ENCODE peak calls at places on chromosomes 12 and 14, in seven cellular contexts. One of them, this sample, is unnamed.

GRCh38 chr12:26554332-26554731 is 278.7 kb downstream of the ITPR2 start:
- DNase-seq in NCI-H510A treated with DMSO at 0.1 percent for 48 hours: no peak
- DNase-seq in endodermal cell: no peak
- DNase-seq in NCI-H82: no peak
- DNase-seq in stimulated activated CD8-positive, alpha-beta memory T cell treated with anti-CD3 and anti-CD28 coated beads, Interleukin-15, amount 100 ng/mL, for 1 hour: no peak
- DNase-seq in A172: no peak
- DNase-seq in uterus: no peak
- DNase-seq in this sample: no peak

GRCh38 chr12:111304642-111305071 is 64.2 kb downstream of the PHETA1 start:
- DNase-seq in NCI-H510A treated with DMSO at 0.1 percent for 48 hours: no peak
- DNase-seq in endodermal cell: peak
- DNase-seq in NCI-H82: peak
- DNase-seq in stimulated activated CD8-positive, alpha-beta memory T cell treated with anti-CD3 and anti-CD28 coated beads, Interleukin-15, amount 100 ng/mL, for 1 hour: no peak
- DNase-seq in A172: peak
- DNase-seq in uterus: no peak
- DNase-seq in this sample: no peak

GRCh38 chr14:73789996-73790581 is 61.5 kb upstream of the PTGR2 start:
- DNase-seq in NCI-H510A treated with DMSO at 0.1 percent for 48 hours: no peak
- DNase-seq in endodermal cell: no peak
- DNase-seq in NCI-H82: no peak
- DNase-seq in stimulated activated CD8-positive, alpha-beta memory T cell treated with anti-CD3 and anti-CD28 coated beads, Interleukin-15, amount 100 ng/mL, for 1 hour: no peak
- DNase-seq in A172: peak
- DNase-seq in uterus: peak
- DNase-seq in this sample: peak

GRCh38 chr14:102511538-102511937 is 2.0 kb upstream of the ANKRD9 start:
- DNase-seq in NCI-H510A treated with DMSO at 0.1 percent for 48 hours: no peak
- DNase-seq in endodermal cell: no peak
- DNase-seq in NCI-H82: no peak
- DNase-seq in stimulated activated CD8-positive, alpha-beta memory T cell treated with anti-CD3 and anti-CD28 coated beads, Interleukin-15, amount 100 ng/mL, for 1 hour: no peak
- DNase-seq in A172: no peak
- DNase-seq in uterus: no peak
- DNase-seq in this sample: peak

GRCh38 chr12:26629864-26630263 is 203.1 kb downstream of the ITPR2 start:
- DNase-seq in NCI-H510A treated with DMSO at 0.1 percent for 48 hours: peak
- DNase-seq in endodermal cell: no peak
- DNase-seq in NCI-H82: no peak
- DNase-seq in stimulated activated CD8-positive, alpha-beta memory T cell treated with anti-CD3 and anti-CD28 coated beads, Interleukin-15, amount 100 ng/mL, for 1 hour: no peak
- DNase-seq in A172: peak
- DNase-seq in uterus: peak
- DNase-seq in this sample: no peak

GRCh38 chr14:100108840-100109593 is 43.8 kb downstream of the EVL start:
- DNase-seq in NCI-H510A treated with DMSO at 0.1 percent for 48 hours: no peak
- DNase-seq in endodermal cell: no peak
- DNase-seq in NCI-H82: no peak
- DNase-seq in stimulated activated CD8-positive, alpha-beta memory T cell treated with anti-CD3 and anti-CD28 coated beads, Interleukin-15, amount 100 ng/mL, for 1 hour: no peak
- DNase-seq in A172: no peak
- DNase-seq in uterus: no peak
- DNase-seq in this sample: no peak

GRCh38 chr14:76918751-76919421 is 92.7 kb downstream of the LRRC74A start:
- DNase-seq in NCI-H510A treated with DMSO at 0.1 percent for 48 hours: peak
- DNase-seq in endodermal cell: peak
- DNase-seq in NCI-H82: peak
- DNase-seq in stimulated activated CD8-positive, alpha-beta memory T cell treated with anti-CD3 and anti-CD28 coated beads, Interleukin-15, amount 100 ng/mL, for 1 hour: no peak
- DNase-seq in A172: peak
- DNase-seq in uterus: peak
- DNase-seq in this sample: peak

GRCh38 chr14:61545716-61546455 is 149.4 kb upstream of the HIF1A start:
- DNase-seq in NCI-H510A treated with DMSO at 0.1 percent for 48 hours: no peak
- DNase-seq in endodermal cell: no peak
- DNase-seq in NCI-H82: no peak
- DNase-seq in stimulated activated CD8-positive, alpha-beta memory T cell treated with anti-CD3 and anti-CD28 coated beads, Interleukin-15, amount 100 ng/mL, for 1 hour: no peak
- DNase-seq in A172: no peak
- DNase-seq in uterus: no peak
- DNase-seq in this sample: no peak

GRCh38 chr12:112305951-112306350 is 76.3 kb downstream of the HECTD4 start:
- DNase-seq in NCI-H510A treated with DMSO at 0.1 percent for 48 hours: no peak
- DNase-seq in endodermal cell: no peak
- DNase-seq in NCI-H82: no peak
- DNase-seq in stimulated activated CD8-positive, alpha-beta memory T cell treated with anti-CD3 and anti-CD28 coated beads, Interleukin-15, amount 100 ng/mL, for 1 hour: no peak
- DNase-seq in A172: no peak
- DNase-seq in uterus: no peak
- DNase-seq in this sample: no peak

GRCh38 chr14:59360923-59361794 is 104.0 kb downstream of the GPR135 start:
- DNase-seq in NCI-H510A treated with DMSO at 0.1 percent for 48 hours: peak
- DNase-seq in endodermal cell: peak
- DNase-seq in NCI-H82: no peak
- DNase-seq in stimulated activated CD8-positive, alpha-beta memory T cell treated with anti-CD3 and anti-CD28 coated beads, Interleukin-15, amount 100 ng/mL, for 1 hour: no peak
- DNase-seq in A172: peak
- DNase-seq in uterus: peak
- DNase-seq in this sample: peak

GRCh38 chr14:90109858-90110257 is 48.1 kb downstream of the KCNK13 start:
- DNase-seq in NCI-H510A treated with DMSO at 0.1 percent for 48 hours: peak
- DNase-seq in endodermal cell: peak
- DNase-seq in NCI-H82: peak
- DNase-seq in stimulated activated CD8-positive, alpha-beta memory T cell treated with anti-CD3 and anti-CD28 coated beads, Interleukin-15, amount 100 ng/mL, for 1 hour: no peak
- DNase-seq in A172: peak
- DNase-seq in uterus: no peak
- DNase-seq in this sample: no peak

GRCh38 chr12:108446766-108447165 is 68.3 kb upstream of the FICD start:
- DNase-seq in NCI-H510A treated with DMSO at 0.1 percent for 48 hours: no peak
- DNase-seq in endodermal cell: no peak
- DNase-seq in NCI-H82: no peak
- DNase-seq in stimulated activated CD8-positive, alpha-beta memory T cell treated with anti-CD3 and anti-CD28 coated beads, Interleukin-15, amount 100 ng/mL, for 1 hour: no peak
- DNase-seq in A172: no peak
- DNase-seq in uterus: peak
- DNase-seq in this sample: no peak

GRCh38 chr14:99674776-99675175 is 9.3 kb upstream of the CYP46A1 start:
- DNase-seq in NCI-H510A treated with DMSO at 0.1 percent for 48 hours: no peak
- DNase-seq in endodermal cell: no peak
- DNase-seq in NCI-H82: no peak
- DNase-seq in stimulated activated CD8-positive, alpha-beta memory T cell treated with anti-CD3 and anti-CD28 coated beads, Interleukin-15, amount 100 ng/mL, for 1 hour: no peak
- DNase-seq in A172: no peak
- DNase-seq in uterus: no peak
- DNase-seq in this sample: no peak

GRCh38 chr14:78010688-78011087 is 159.5 kb upstream of the NRXN3 start:
- DNase-seq in NCI-H510A treated with DMSO at 0.1 percent for 48 hours: no peak
- DNase-seq in endodermal cell: no peak
- DNase-seq in NCI-H82: no peak
- DNase-seq in stimulated activated CD8-positive, alpha-beta memory T cell treated with anti-CD3 and anti-CD28 coated beads, Interleukin-15, amount 100 ng/mL, for 1 hour: no peak
- DNase-seq in A172: peak
- DNase-seq in uterus: no peak
- DNase-seq in this sample: no peak

GRCh38 chr12:116969615-116970575 is 59.1 kb downstream of the FBXW8 start:
- DNase-seq in NCI-H510A treated with DMSO at 0.1 percent for 48 hours: no peak
- DNase-seq in endodermal cell: peak
- DNase-seq in NCI-H82: peak
- DNase-seq in stimulated activated CD8-positive, alpha-beta memory T cell treated with anti-CD3 and anti-CD28 coated beads, Interleukin-15, amount 100 ng/mL, for 1 hour: no peak
- DNase-seq in A172: no peak
- DNase-seq in uterus: no peak
- DNase-seq in this sample: no peak

GRCh38 chr12:12979151-12979550 is 20.9 kb downstream of the HEBP1 start:
- DNase-seq in NCI-H510A treated with DMSO at 0.1 percent for 48 hours: no peak
- DNase-seq in endodermal cell: no peak
- DNase-seq in NCI-H82: no peak
- DNase-seq in stimulated activated CD8-positive, alpha-beta memory T cell treated with anti-CD3 and anti-CD28 coated beads, Interleukin-15, amount 100 ng/mL, for 1 hour: no peak
- DNase-seq in A172: no peak
- DNase-seq in uterus: no peak
- DNase-seq in this sample: no peak

GRCh38 chr14:102930138-102930752 is 7.8 kb downstream of the AMN start:
- DNase-seq in NCI-H510A treated with DMSO at 0.1 percent for 48 hours: no peak
- DNase-seq in endodermal cell: peak
- DNase-seq in NCI-H82: peak
- DNase-seq in stimulated activated CD8-positive, alpha-beta memory T cell treated with anti-CD3 and anti-CD28 coated beads, Interleukin-15, amount 100 ng/mL, for 1 hour: no peak
- DNase-seq in A172: no peak
- DNase-seq in uterus: no peak
- DNase-seq in this sample: peak

GRCh38 chr12:122835693-122836026 is 403 bp downstream of the HIP1R start:
- DNase-seq in NCI-H510A treated with DMSO at 0.1 percent for 48 hours: peak
- DNase-seq in endodermal cell: no peak
- DNase-seq in NCI-H82: peak
- DNase-seq in stimulated activated CD8-positive, alpha-beta memory T cell treated with anti-CD3 and anti-CD28 coated beads, Interleukin-15, amount 100 ng/mL, for 1 hour: no peak
- DNase-seq in A172: no peak
- DNase-seq in uterus: no peak
- DNase-seq in this sample: peak

GRCh38 chr12:104604070-104604994 is 147.6 kb downstream of the CHST11 start:
- DNase-seq in NCI-H510A treated with DMSO at 0.1 percent for 48 hours: no peak
- DNase-seq in endodermal cell: peak
- DNase-seq in NCI-H82: no peak
- DNase-seq in stimulated activated CD8-positive, alpha-beta memory T cell treated with anti-CD3 and anti-CD28 coated beads, Interleukin-15, amount 100 ng/mL, for 1 hour: peak
- DNase-seq in A172: peak
- DNase-seq in uterus: peak
- DNase-seq in this sample: peak

GRCh38 chr14:103127861-103128598 is 4.8 kb downstream of the TNFAIP2 start:
- DNase-seq in NCI-H510A treated with DMSO at 0.1 percent for 48 hours: no peak
- DNase-seq in endodermal cell: no peak
- DNase-seq in NCI-H82: no peak
- DNase-seq in stimulated activated CD8-positive, alpha-beta memory T cell treated with anti-CD3 and anti-CD28 coated beads, Interleukin-15, amount 100 ng/mL, for 1 hour: no peak
- DNase-seq in A172: no peak
- DNase-seq in uterus: no peak
- DNase-seq in this sample: no peak

GRCh38 chr14:103374121-103374520 is 11.1 kb upstream of the MARK3 start:
- DNase-seq in NCI-H510A treated with DMSO at 0.1 percent for 48 hours: no peak
- DNase-seq in endodermal cell: no peak
- DNase-seq in NCI-H82: no peak
- DNase-seq in stimulated activated CD8-positive, alpha-beta memory T cell treated with anti-CD3 and anti-CD28 coated beads, Interleukin-15, amount 100 ng/mL, for 1 hour: no peak
- DNase-seq in A172: no peak
- DNase-seq in uterus: no peak
- DNase-seq in this sample: no peak

GRCh38 chr12:63844391-63845341 is at the start of gene SRGAP1:
- DNase-seq in NCI-H510A treated with DMSO at 0.1 percent for 48 hours: peak
- DNase-seq in endodermal cell: peak
- DNase-seq in NCI-H82: peak
- DNase-seq in stimulated activated CD8-positive, alpha-beta memory T cell treated with anti-CD3 and anti-CD28 coated beads, Interleukin-15, amount 100 ng/mL, for 1 hour: no peak
- DNase-seq in A172: peak
- DNase-seq in uterus: peak
- DNase-seq in this sample: peak

This sample was measured in transverse colon.